ENCODE peak calls at places on chromosomes 11 and 22, in six cellular contexts. D, F, N, J, M and A are unnamed samples.

GRCh38 chr11:67456068-67456705 is 1.0 kb downstream of the CABP4 start:
- DNase-seq in M (no peak), F (no peak), N (peak), D (peak), J (no peak), A (no peak)

GRCh38 chr11:126465573-126466287 is 110.2 kb downstream of the ST3GAL4 start:
- DNase-seq in N (no peak), D (no peak), F (no peak), J (no peak), M (no peak), A (no peak)

GRCh38 chr11:102430158-102430836 is 22.3 kb downstream of the TMEM123 start:
- DNase-seq in F (no peak), N (no peak), M (no peak), D (no peak), J (peak), A (no peak)

GRCh38 chr11:102453286-102453797 is 777 bp upstream of the TMEM123 start:
- DNase-seq in M (no peak), J (peak), N (no peak), D (no peak), F (no peak), A (no peak)

GRCh38 chr11:17719028-17719939 is at the start of gene MYOD1:
- DNase-seq in J (no peak), N (no peak), D (no peak), M (no peak), F (peak), A (no peak)

GRCh38 chr11:65912840-65913239 is 6.0 kb downstream of the C11orf68 start:
- DNase-seq in N (no peak), J (peak), F (no peak), D (no peak), M (no peak), A (peak)

GRCh38 chr11:75032550-75032935 is 43.8 kb downstream of the NEU3 start:
- DNase-seq in M (no peak), D (no peak), F (no peak), J (no peak), N (no peak), A (no peak)

GRCh38 chr11:77046060-77046501 is 11.9 kb downstream of the B3GNT6 start:
- DNase-seq in N (no peak), D (peak), M (no peak), F (peak), J (no peak), A (peak)

GRCh38 chr11:8650401-8650990 is 32.0 kb downstream of the TRIM66 start:
- DNase-seq in J (no peak), M (peak), F (no peak), N (no peak), D (no peak), A (peak)

GRCh38 chr22:35648066-35649025 is at the start of gene APOL6:
- DNase-seq in M (no peak), D (no peak), J (peak), F (peak), N (no peak), A (peak)

GRCh38 chr11:4184163-4184916 is 89.7 kb downstream of the RRM1 start:
- DNase-seq in F (no peak), N (peak), D (no peak), M (no peak), J (no peak), A (peak)

GRCh38 chr22:49446145-49446758 is 381.4 kb downstream of the BRD1 start:
- DNase-seq in N (no peak), D (no peak), J (no peak), F (no peak), M (no peak), A (no peak)
- TF ChIP-seq CTCF in N (no peak), D (no peak), J (no peak), F (no peak), M (no peak), A (no peak)

GRCh38 chr11:122141757-122142156 is 25.7 kb upstream of the BLID start:
- DNase-seq in D (no peak), J (no peak), M (no peak), N (no peak), F (no peak), A (no peak)

GRCh38 chr11:122139595-122139866 is 23.5 kb upstream of the BLID start:
- DNase-seq in D (no peak), M (no peak), J (no peak), F (no peak), N (no peak), A (no peak)

GRCh38 chr11:122140535-122140934 is 24.5 kb upstream of the BLID start:
- DNase-seq in N (no peak), D (no peak), J (peak), M (no peak), F (no peak), A (peak)

GRCh38 chr11:122138759-122139594 is 23.0 kb upstream of the BLID start:
- DNase-seq in D (no peak), J (peak), M (no peak), F (no peak), N (no peak), A (no peak)

DNA sequence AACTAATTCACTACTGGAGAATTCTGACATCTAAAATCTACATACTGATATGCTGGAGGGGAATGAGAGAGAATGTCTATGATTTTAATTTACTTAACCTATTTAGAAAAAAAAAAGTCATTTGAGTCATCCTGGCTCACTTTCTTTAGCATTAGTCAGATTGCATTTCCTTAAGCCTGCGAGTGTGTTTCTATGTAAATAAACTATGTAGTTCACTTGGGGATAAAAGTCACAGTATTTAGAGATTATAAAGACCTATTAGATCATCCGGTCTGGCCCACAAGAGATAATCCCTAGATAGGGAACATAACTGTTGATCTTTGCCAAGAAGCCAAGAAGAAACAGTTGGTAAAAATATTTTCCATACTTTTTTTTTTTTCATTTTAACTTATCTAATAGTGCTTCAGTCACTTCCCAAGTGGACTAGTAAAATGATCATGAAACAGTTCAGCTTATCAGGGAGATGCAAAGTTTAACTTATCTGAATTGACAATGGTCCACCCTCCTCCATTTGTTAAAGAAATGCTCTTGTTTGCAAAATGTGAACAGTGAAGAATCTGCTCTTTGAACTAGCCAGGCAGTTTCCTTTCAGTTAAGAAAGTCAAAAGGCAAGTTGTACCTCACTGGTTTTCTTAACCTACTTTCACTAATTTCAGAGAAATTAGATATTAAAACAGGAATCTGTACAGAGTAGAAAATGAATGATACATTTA is 21.2 kb upstream of the BLID start:
- DNase-seq in J (peak), M (peak), N (no peak), D (no peak), F (no peak), A (peak)
- H3K4me3 ChIP-seq in J (no peak), M (no peak), N (no peak), D (no peak), F (no peak), A (no peak)

GRCh38 chr11:93131709-93132108 is 66.1 kb downstream of the SLC36A4 start:
- DNase-seq in D (no peak), F (peak), N (no peak), J (no peak), M (no peak), A (peak)
- TF ChIP-seq CTCF in D (no peak), F (peak), N (peak), J (no peak), M (no peak), A (no peak)

GRCh38 chr22:19984851-19985811 is 31.5 kb downstream of the ARVCF start:
- DNase-seq in M (no peak), F (no peak), N (peak), J (no peak), D (no peak), A (no peak)
- H3K4me3 ChIP-seq in M (no peak), F (peak), N (no peak), J (no peak), D (no peak), A (no peak)

GRCh38 chr11:121419839-121420238 is 32.3 kb upstream of the SORL1 start:
- DNase-seq in M (no peak), D (no peak), N (no peak), J (no peak), F (no peak), A (no peak)

GRCh38 chr11:121422675-121423074 is 29.4 kb upstream of the SORL1 start:
- DNase-seq in F (no peak), N (no peak), M (no peak), J (no peak), D (no peak), A (no peak)

GRCh38 chr11:121418625-121419114 is 33.4 kb upstream of the SORL1 start:
- DNase-seq in D (no peak), J (no peak), M (no peak), N (peak), F (no peak), A (peak)

GRCh38 chr11:121420398-121420797 is 31.7 kb upstream of the SORL1 start:
- DNase-seq in N (no peak), F (no peak), D (no peak), J (no peak), M (no peak), A (no peak)

GRCh38 chr11:121421149-121421906 is 30.8 kb upstream of the SORL1 start:
- DNase-seq in F (no peak), D (no peak), N (no peak), J (no peak), M (no peak), A (no peak)
- TF ChIP-seq CTCF in F (no peak), D (no peak), N (no peak), J (no peak), M (no peak), A (no peak)

GRCh38 chr22:25487508-25487907 is 77.0 kb upstream of the GRK3 start:
- DNase-seq in J (no peak), N (no peak), F (no peak), M (no peak), D (no peak), A (no peak)
- H3K4me3 ChIP-seq in J (no peak), N (no peak), F (no peak), M (no peak), D (no peak), A (no peak)

GRCh38 chr11:68950776-68951175 is 30.0 kb downstream of the MRGPRD start:
- DNase-seq in J (no peak), M (no peak), N (no peak), F (peak), D (no peak), A (no peak)

GRCh38 chr11:68950268-68950667 is 30.5 kb downstream of the MRGPRD start:
- DNase-seq in N (no peak), F (peak), M (no peak), D (no peak), J (no peak), A (peak)

GRCh38 chr11:68948496-68948895 is 32.3 kb downstream of the MRGPRD start:
- DNase-seq in N (no peak), D (no peak), F (no peak), M (no peak), J (no peak), A (no peak)

GRCh38 chr11:68947151-68947550 is 33.6 kb downstream of the MRGPRD start:
- DNase-seq in J (no peak), F (no peak), N (no peak), D (no peak), M (no peak), A (no peak)

DNA sequence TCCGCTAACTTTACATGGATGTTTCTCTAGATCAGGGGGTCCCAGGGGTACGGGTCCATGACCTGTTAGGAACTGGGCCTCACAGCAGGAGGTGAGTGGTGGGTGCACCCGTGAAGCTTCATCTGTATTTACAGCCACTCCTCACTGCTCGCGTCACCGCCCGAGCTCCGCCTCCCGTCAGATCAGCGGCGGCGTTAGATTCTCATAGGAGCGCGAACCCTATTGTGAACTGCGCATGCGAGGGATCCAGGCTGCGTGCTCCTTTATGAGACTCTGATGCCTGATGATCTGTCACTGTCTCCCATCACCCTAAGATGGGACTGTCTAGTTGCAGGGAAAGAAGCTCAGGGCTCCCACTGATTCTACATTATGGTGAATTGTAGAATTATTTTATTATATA is 31.8 kb downstream of the MRGPRD start:
- DNase-seq in D (no peak), J (no peak), M (no peak), N (no peak), F (no peak), A (no peak)
- TF ChIP-seq CTCF in D (no peak), J (no peak), M (no peak), N (no peak), F (no peak), A (no peak)